ENCODE peak calls at places on chromosomes 5 and 9, in four cellular contexts. One of them, this sample, is unnamed.
A peak's percentile ranks its signal among the peaks of the same experiment; 100 is the strongest.

GRCh38 chr9:129141066-129142041 is 30.1 kb downstream of the PTPA start:
- DNase-seq in omental fat pad: no peak
- DNase-seq in posterior vena cava: no peak
- DNase-seq in lower lobe of right lung: no peak
- DNase-seq in this sample: no peak

GRCh38 chr9:347667-348292 is 133.1 kb downstream of the DOCK8 start:
- DNase-seq in omental fat pad: no peak
- DNase-seq in posterior vena cava: no peak
- DNase-seq in lower lobe of right lung: no peak
- DNase-seq in this sample: no peak

GRCh38 chr9:115627511-115627910 is 509.6 kb upstream of the TNC start:
- DNase-seq in omental fat pad: no peak
- DNase-seq in posterior vena cava: no peak
- DNase-seq in lower lobe of right lung: no peak
- DNase-seq in this sample: no peak

GRCh38 chr5:154520861-154521453 is 42.9 kb upstream of the HAND1 start:
- DNase-seq in omental fat pad: no peak
- DNase-seq in posterior vena cava: no peak
- DNase-seq in lower lobe of right lung: peak; percentile 54
- DNase-seq in this sample: no peak

GRCh38 chr5:180172447-180173197 is 36.4 kb downstream of the RASGEF1C start:
- DNase-seq in omental fat pad: no peak
- DNase-seq in posterior vena cava: no peak
- DNase-seq in lower lobe of right lung: no peak
- DNase-seq in this sample: no peak

GRCh38 chr9:129383415-129384088 is 205.5 kb upstream of the IER5L start:
- DNase-seq in omental fat pad: no peak
- DNase-seq in posterior vena cava: peak; percentile 95
- DNase-seq in lower lobe of right lung: peak; percentile 90
- DNase-seq in this sample: peak; percentile 94

GRCh38 chr9:91157891-91158660 is 203.6 kb downstream of the AUH start:
- DNase-seq in omental fat pad: no peak
- DNase-seq in posterior vena cava: no peak
- DNase-seq in lower lobe of right lung: no peak
- DNase-seq in this sample: no peak

GRCh38 chr9:21964925-21965385 is 29.2 kb downstream of the CDKN2A start:
- DNase-seq in omental fat pad: no peak
- DNase-seq in posterior vena cava: no peak
- DNase-seq in lower lobe of right lung: no peak
- DNase-seq in this sample: peak; percentile 74

GRCh38 chr5:67405755-67406154 is 209.2 kb upstream of the CD180 start:
- DNase-seq in omental fat pad: no peak
- DNase-seq in posterior vena cava: no peak
- DNase-seq in lower lobe of right lung: no peak
- DNase-seq in this sample: no peak

GRCh38 chr9:93225417-93225816 is 41.5 kb downstream of the WNK2 start:
- DNase-seq in omental fat pad: no peak
- DNase-seq in posterior vena cava: no peak
- DNase-seq in lower lobe of right lung: no peak
- DNase-seq in this sample: no peak

GRCh38 chr5:14608169-14608568 is 26.6 kb downstream of the OTULINL start:
- DNase-seq in omental fat pad: no peak
- DNase-seq in posterior vena cava: no peak
- DNase-seq in lower lobe of right lung: no peak
- DNase-seq in this sample: no peak

GRCh38 chr9:88803551-88804288 is 187.5 kb upstream of the S1PR3 start:
- DNase-seq in omental fat pad: no peak
- DNase-seq in posterior vena cava: no peak
- DNase-seq in lower lobe of right lung: no peak
- DNase-seq in this sample: no peak

GRCh38 chr5:67966712-67967111 is 248.8 kb upstream of the PIK3R1 start:
- DNase-seq in omental fat pad: no peak
- DNase-seq in posterior vena cava: no peak
- DNase-seq in lower lobe of right lung: no peak
- DNase-seq in this sample: no peak

GRCh38 chr9:76269789-76270188 is 124.4 kb downstream of the RFK start:
- DNase-seq in omental fat pad: no peak
- DNase-seq in posterior vena cava: no peak
- DNase-seq in lower lobe of right lung: no peak
- DNase-seq in this sample: no peak

GRCh38 chr5:147481857-147482256 is 28.0 kb downstream of the DPYSL3 start:
- DNase-seq in omental fat pad: no peak
- DNase-seq in posterior vena cava: no peak
- DNase-seq in lower lobe of right lung: no peak
- DNase-seq in this sample: no peak

GRCh38 chr5:110441035-110441434 is 285.4 kb downstream of the TMEM232 start:
- DNase-seq in omental fat pad: no peak
- DNase-seq in posterior vena cava: no peak
- DNase-seq in lower lobe of right lung: no peak
- DNase-seq in this sample: no peak

GRCh38 chr9:14529629-14530028 is 163.6 kb downstream of the ZDHHC21 start:
- DNase-seq in omental fat pad: no peak
- DNase-seq in posterior vena cava: no peak
- DNase-seq in lower lobe of right lung: no peak
- DNase-seq in this sample: no peak

GRCh38 chr5:138953370-138954256 is 78.5 kb upstream of the LRRTM2 start:
- DNase-seq in omental fat pad: no peak
- DNase-seq in posterior vena cava: peak; percentile 94
- DNase-seq in lower lobe of right lung: peak; percentile 86
- DNase-seq in this sample: peak; percentile 96

GRCh38 chr9:14924821-14925220 is 14.6 kb upstream of the FREM1 start:
- DNase-seq in omental fat pad: no peak
- DNase-seq in posterior vena cava: no peak
- DNase-seq in lower lobe of right lung: no peak
- DNase-seq in this sample: no peak

GRCh38 chr5:150307617-150308426 is 5.1 kb upstream of the ARSI start:
- DNase-seq in omental fat pad: no peak
- DNase-seq in posterior vena cava: no peak
- DNase-seq in lower lobe of right lung: no peak
- DNase-seq in this sample: no peak

GRCh38 chr9:123399803-123400378 is 43.9 kb downstream of the CRB2 start:
- DNase-seq in omental fat pad: no peak
- DNase-seq in posterior vena cava: no peak
- DNase-seq in lower lobe of right lung: no peak
- DNase-seq in this sample: no peak

GRCh38 chr9:137269231-137269772 is 8.2 kb upstream of the TOR4A start:
- DNase-seq in omental fat pad: no peak
- DNase-seq in posterior vena cava: no peak
- DNase-seq in lower lobe of right lung: peak; percentile 84
- DNase-seq in this sample: peak; percentile 92

GRCh38 chr5:146248536-146248935 is 45.1 kb downstream of the RBM27 start:
- DNase-seq in omental fat pad: no peak
- DNase-seq in posterior vena cava: no peak
- DNase-seq in lower lobe of right lung: no peak
- DNase-seq in this sample: no peak